ENCODE peak calls at places on chromosomes 1 and 21, in seven cellular contexts. K is adrenal gland, D is brain microvascular endothelial cell, S is tibial artery, N is RWPE1, E is mammary epithelial cell, L is AG04450. V is an unnamed sample.

GRCh38 chr1:6249732-6250689 is 6.0 kb downstream of the HES3 start:
- DNase-seq in E (no peak), L (no peak), K (no peak), S (no peak), D (no peak), N (no peak), V (no peak)

GRCh38 chr21:30839304-30839703 is 9.7 kb upstream of the KRTAP7-1 start:
- DNase-seq in N (peak; percentile 62), D (peak; percentile 4), K (peak; percentile 8), L (no peak), S (no peak), E (peak; percentile 46), V (no peak)

GRCh38 chr21:33064623-33064996 is 5.3 kb upstream of the OLIG1 start:
- DNase-seq in K (no peak), D (no peak), L (no peak), E (no peak), N (no peak), S (no peak), V (no peak)

GRCh38 chr21:14120091-14120734 is 90.5 kb downstream of the LIPI start:
- DNase-seq in E (no peak), D (no peak), S (no peak), N (peak; percentile 6), L (no peak), K (peak; percentile 35), V (no peak)

GRCh38 chr1:45297604-45298356 is 28.9 kb upstream of the HPDL start:
- DNase-seq in K (no peak), L (no peak), E (no peak), S (no peak), D (no peak), N (no peak), V (no peak)

GRCh38 chr21:35850542-35851103 is 209.7 kb downstream of the SETD4 start:
- DNase-seq in S (no peak), N (no peak), D (no peak), K (no peak), L (no peak), E (no peak), V (no peak)

GRCh38 chr21:44443891-44444285 is 11.4 kb upstream of the LRRC3 start:
- DNase-seq in D (no peak), K (no peak), S (peak; percentile 54), N (no peak), L (no peak), E (no peak), V (no peak)

GRCh38 chr1:234141006-234141405 is 232.2 kb upstream of the COA6 start:
- DNase-seq in N (no peak), K (no peak), L (no peak), E (no peak), D (no peak), S (no peak), V (no peak)

GRCh38 chr1:115606305-115606704 is 35.5 kb upstream of the VANGL1 start:
- DNase-seq in L (no peak), N (no peak), E (peak; percentile 64), S (no peak), K (no peak), D (no peak), V (no peak)

GRCh38 chr1:81801032-81801833 is 499 bp downstream of the ADGRL2 start:
- DNase-seq in S (peak; percentile 90), N (peak; percentile 36), L (peak; percentile 66), E (peak; percentile 91), K (peak; percentile 91), D (peak; percentile 85), V (peak; percentile 64)

GRCh38 chr1:116466810-116467557 is 93.9 kb downstream of the ATP1A1 start:
- DNase-seq in E (peak; percentile 51), K (no peak), D (no peak), S (no peak), N (no peak), L (no peak), V (no peak)

GRCh38 chr21:17495680-17496079 is 17.2 kb upstream of the CXADR start:
- DNase-seq in S (no peak), N (no peak), L (no peak), D (no peak), E (no peak), K (no peak), V (no peak)

GRCh38 chr1:204711103-204711946 is 25.8 kb upstream of the LRRN2 start:
- DNase-seq in D (no peak), S (no peak), L (no peak), N (no peak), E (no peak), K (no peak), V (no peak)

GRCh38 chr1:4733446-4734175 is 79.2 kb downstream of the AJAP1 start:
- DNase-seq in E (no peak), D (no peak), L (no peak), K (no peak), S (no peak), N (no peak), V (no peak)

GRCh38 chr1:175237389-175237788 is 44.8 kb upstream of the KIAA0040 start:
- DNase-seq in K (no peak), D (no peak), S (no peak), E (no peak), N (no peak), L (no peak), V (no peak)

GRCh38 chr1:212712451-212713303 is 13.0 kb upstream of the BATF3 start:
- DNase-seq in L (no peak), N (no peak), D (peak; percentile 40), E (peak; percentile 53), K (no peak), S (no peak), V (no peak)

GRCh38 chr21:43786423-43787179 is 2.8 kb upstream of the RRP1 start:
- DNase-seq in K (no peak), L (no peak), D (no peak), N (no peak), S (no peak), E (no peak), V (no peak)

GRCh38 chr1:105872761-105873286 is 1183.7 kb upstream of the PRMT6 start:
- DNase-seq in S (no peak), E (no peak), K (no peak), L (no peak), D (no peak), N (no peak), V (no peak)
- TF ChIP-seq CTCF in S (no peak), E (no peak), K (no peak), L (no peak), D (no peak), N (no peak), V (no peak)

GRCh38 chr1:27505420-27505680 is 15.4 kb upstream of the WASF2 start:
- DNase-seq in S (no peak), L (no peak), D (no peak), K (no peak), N (no peak), E (no peak), V (no peak)

GRCh38 chr1:27503961-27504587 is 14.1 kb upstream of the WASF2 start:
- DNase-seq in E (no peak), D (no peak), S (no peak), L (no peak), N (no peak), K (no peak), V (no peak)

GRCh38 chr1:27508139-27508665 is 18.2 kb upstream of the WASF2 start:
- DNase-seq in D (no peak), E (peak; percentile 48), S (no peak), N (no peak), L (no peak), K (no peak), V (no peak)

GRCh38 chr1:27504588-27505419 is 14.8 kb upstream of the WASF2 start:
- DNase-seq in K (peak; percentile 90), S (peak; percentile 92), L (no peak), E (peak; percentile 76), N (no peak), D (no peak), V (peak; percentile 75)

DNA sequence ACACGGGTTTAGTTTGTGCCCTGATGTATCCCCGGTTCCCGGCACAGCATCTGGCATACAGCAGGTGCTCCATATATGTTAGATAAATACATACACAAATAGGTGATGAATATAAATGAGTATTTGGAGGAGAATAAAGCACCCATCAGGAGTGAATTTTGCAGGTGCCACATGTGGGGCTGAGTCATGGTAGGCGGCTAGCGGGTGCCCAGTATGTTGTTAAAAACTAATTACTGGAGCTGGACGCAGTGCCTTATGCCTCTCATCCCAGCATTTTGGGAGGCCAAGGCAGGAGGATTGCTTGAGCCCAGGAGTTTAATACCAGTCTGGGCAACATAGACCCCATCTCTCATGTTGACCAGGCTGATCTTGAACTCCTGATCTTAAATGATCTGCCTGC is 16.7 kb upstream of the WASF2 start:
- DNase-seq in E (no peak), N (no peak), D (no peak), K (no peak), S (no peak), L (no peak), V (no peak)
- H3K27ac ChIP-seq in E (no peak overlapping the region), N (peak overlapping the region; percentile 98), D (no peak overlapping the region), K (no peak overlapping the region), S (no peak overlapping the region), L (no peak overlapping the region), V (no peak overlapping the region)

GRCh38 chr1:157137773-157138219 is 399 bp downstream of the ETV3 start:
- DNase-seq in S (no peak), K (no peak), E (no peak), L (no peak), N (peak; percentile 11), D (no peak), V (no peak)

GRCh38 chr1:157135646-157136045 is 2.5 kb downstream of the ETV3 start:
- DNase-seq in S (no peak), K (no peak), N (no peak), L (no peak), D (no peak), E (peak; percentile 30), V (no peak)

GRCh38 chr1:157135070-157135469 is 3.1 kb downstream of the ETV3 start:
- DNase-seq in S (no peak), K (no peak), D (no peak), L (no peak), E (peak; percentile 20), N (no peak), V (no peak)

GRCh38 chr1:157137051-157137772 is 983 bp downstream of the ETV3 start:
- DNase-seq in N (peak; percentile 34), D (no peak), L (no peak), K (peak; percentile 29), S (no peak), E (peak; percentile 45), V (no peak)

DNA sequence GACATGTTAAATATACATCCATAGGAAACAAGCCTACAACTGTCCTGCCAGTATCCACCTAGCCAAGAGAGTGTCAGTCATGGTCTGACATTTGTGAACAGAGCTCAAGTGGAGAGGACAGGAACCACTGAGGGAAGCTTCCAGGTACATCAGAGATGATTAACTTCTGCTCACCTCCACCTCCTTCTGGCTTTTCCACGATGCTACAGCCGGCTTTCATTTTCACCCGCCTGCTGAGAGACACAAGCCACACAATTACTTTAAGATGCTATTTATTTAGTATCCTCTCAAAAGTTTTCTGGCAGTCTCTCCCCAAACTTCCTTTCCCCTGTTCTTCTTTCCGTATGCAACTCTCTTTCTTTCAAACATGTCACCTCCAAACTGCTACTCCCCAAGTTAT is 2.1 kb downstream of the ETV3 start:
- DNase-seq in S (no peak), D (no peak), N (peak; percentile 25), K (no peak), E (peak; percentile 32), L (no peak), V (no peak)
- TF ChIP-seq CTCF in S (no peak), D (peak; percentile 23), N (no peak), K (no peak), E (peak; percentile 57), L (no peak), V (no peak)

DNA sequence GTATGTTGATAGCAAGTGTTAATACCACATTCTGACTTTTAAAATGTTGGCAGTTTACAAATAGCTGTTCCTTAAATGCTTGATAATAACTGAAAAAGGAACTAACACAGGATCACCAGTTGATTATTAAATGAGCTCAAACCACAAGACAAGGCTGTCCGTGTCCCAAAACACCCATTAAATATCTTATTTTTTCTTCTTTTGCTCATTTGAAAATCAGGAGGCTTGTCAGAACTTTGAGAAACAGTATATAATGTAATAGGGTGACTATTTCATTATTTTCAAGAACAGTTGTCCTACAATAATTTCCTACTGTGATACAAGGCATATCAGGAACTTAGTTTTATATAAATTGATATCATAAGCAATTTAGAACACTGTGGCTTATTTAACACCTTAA is 2.7 kb downstream of the CDKN2C start:
- DNase-seq in L (no peak), K (no peak), E (peak; percentile 13), S (no peak), D (no peak), N (no peak), V (no peak)
- H3K27ac ChIP-seq in L (no peak overlapping the region), K (peak overlapping the region; percentile 32), E (no peak overlapping the region), S (peak overlapping the region; percentile 100), D (no peak overlapping the region), N (no peak overlapping the region), V (peak overlapping the region; percentile 99)